ENCODE peak calls at places on chromosomes 12 and 14, in nine cellular contexts. One of them, this sample, is unnamed.

GRCh38 chr12:57983150-57983857 is 41.9 kb downstream of the ATP23 start:
- DNase-seq in GM20000: no peak
- DNase-seq in HFF-Myc: peak; percentile 35
- DNase-seq in cardiac fibroblast: peak; percentile 78
- DNase-seq in fibroblast of the aortic adventitia: peak; percentile 78
- DNase-seq in endothelial cell: peak; percentile 55
- DNase-seq in nephron progenitor cell: peak; percentile 53
- DNase-seq in foreskin fibroblast: peak; percentile 40
- DNase-seq in neural crest cell: peak; percentile 45
- DNase-seq in this sample: no peak

GRCh38 chr14:37608649-37609048 is 13.2 kb downstream of the TTC6 start:
- DNase-seq in fibroblast of the aortic adventitia: no peak
- DNase-seq in GM20000: no peak
- DNase-seq in cardiac fibroblast: no peak
- DNase-seq in HFF-Myc: no peak
- DNase-seq in neural crest cell: no peak
- DNase-seq in nephron progenitor cell: no peak
- DNase-seq in foreskin fibroblast: no peak
- DNase-seq in endothelial cell: no peak
- DNase-seq in this sample: no peak

GRCh38 chr12:98208846-98209245 is 306.5 kb upstream of the TMPO start:
- DNase-seq in nephron progenitor cell: no peak
- DNase-seq in endothelial cell: no peak
- DNase-seq in cardiac fibroblast: no peak
- DNase-seq in HFF-Myc: no peak
- DNase-seq in neural crest cell: no peak
- DNase-seq in foreskin fibroblast: no peak
- DNase-seq in GM20000: no peak
- DNase-seq in fibroblast of the aortic adventitia: no peak
- DNase-seq in this sample: no peak

GRCh38 chr12:115794659-115795081 is 482.8 kb downstream of the MED13L start:
- DNase-seq in foreskin fibroblast: no peak
- DNase-seq in nephron progenitor cell: no peak
- DNase-seq in cardiac fibroblast: no peak
- DNase-seq in endothelial cell: no peak
- DNase-seq in GM20000: no peak
- DNase-seq in HFF-Myc: no peak
- DNase-seq in neural crest cell: no peak
- DNase-seq in fibroblast of the aortic adventitia: no peak
- DNase-seq in this sample: no peak

GRCh38 chr14:59484611-59485174 is 376 bp downstream of the JKAMP start:
- DNase-seq in HFF-Myc: no peak
- DNase-seq in endothelial cell: no peak
- DNase-seq in fibroblast of the aortic adventitia: no peak
- DNase-seq in cardiac fibroblast: peak; percentile 51
- DNase-seq in foreskin fibroblast: no peak
- DNase-seq in nephron progenitor cell: no peak
- DNase-seq in GM20000: no peak
- DNase-seq in neural crest cell: no peak
- DNase-seq in this sample: no peak

GRCh38 chr14:63918411-63918810 is 65.6 kb downstream of the SYNE2 start:
- DNase-seq in nephron progenitor cell: peak; percentile 34
- DNase-seq in GM20000: no peak
- DNase-seq in foreskin fibroblast: no peak
- DNase-seq in neural crest cell: no peak
- DNase-seq in HFF-Myc: no peak
- DNase-seq in cardiac fibroblast: no peak
- DNase-seq in fibroblast of the aortic adventitia: no peak
- DNase-seq in endothelial cell: no peak
- DNase-seq in this sample: no peak

GRCh38 chr12:59431266-59431665 is 164.6 kb upstream of the SLC16A7 start:
- DNase-seq in nephron progenitor cell: no peak
- DNase-seq in endothelial cell: no peak
- DNase-seq in GM20000: no peak
- DNase-seq in HFF-Myc: no peak
- DNase-seq in cardiac fibroblast: peak; percentile 32
- DNase-seq in neural crest cell: no peak
- DNase-seq in foreskin fibroblast: no peak
- DNase-seq in fibroblast of the aortic adventitia: peak; percentile 40
- DNase-seq in this sample: no peak

GRCh38 chr14:95326987-95327386 is 7.3 kb upstream of the CLMN start:
- DNase-seq in HFF-Myc: no peak
- DNase-seq in neural crest cell: no peak
- DNase-seq in foreskin fibroblast: no peak
- DNase-seq in GM20000: no peak
- DNase-seq in endothelial cell: no peak
- DNase-seq in nephron progenitor cell: no peak
- DNase-seq in cardiac fibroblast: no peak
- DNase-seq in fibroblast of the aortic adventitia: no peak
- DNase-seq in this sample: no peak

GRCh38 chr14:67645414-67645813 is 25.7 kb downstream of the ARG2 start:
- DNase-seq in cardiac fibroblast: no peak
- DNase-seq in foreskin fibroblast: no peak
- DNase-seq in HFF-Myc: no peak
- DNase-seq in fibroblast of the aortic adventitia: no peak
- DNase-seq in GM20000: no peak
- DNase-seq in nephron progenitor cell: no peak
- DNase-seq in neural crest cell: no peak
- DNase-seq in endothelial cell: no peak
- DNase-seq in this sample: no peak

GRCh38 chr12:132279184-132279889 is 50.1 kb downstream of the GALNT9 start:
- DNase-seq in nephron progenitor cell: no peak
- DNase-seq in neural crest cell: no peak
- DNase-seq in fibroblast of the aortic adventitia: no peak
- DNase-seq in GM20000: no peak
- DNase-seq in endothelial cell: no peak
- DNase-seq in HFF-Myc: no peak
- DNase-seq in foreskin fibroblast: no peak
- DNase-seq in cardiac fibroblast: peak; percentile 46
- DNase-seq in this sample: no peak
- TF ChIP-seq CTCF in nephron progenitor cell: no peak
- TF ChIP-seq CTCF in neural crest cell: no peak
- TF ChIP-seq CTCF in fibroblast of the aortic adventitia: no peak
- TF ChIP-seq CTCF in GM20000: no peak
- TF ChIP-seq CTCF in endothelial cell: no peak
- TF ChIP-seq CTCF in HFF-Myc: no peak
- TF ChIP-seq CTCF in foreskin fibroblast: no peak
- TF ChIP-seq CTCF in cardiac fibroblast: no peak
- TF ChIP-seq CTCF in this sample: no peak

GRCh38 chr12:53465679-53466078 is 13.8 kb downstream of the PCBP2 start:
- DNase-seq in fibroblast of the aortic adventitia: no peak
- DNase-seq in nephron progenitor cell: no peak
- DNase-seq in GM20000: no peak
- DNase-seq in foreskin fibroblast: no peak
- DNase-seq in neural crest cell: no peak
- DNase-seq in cardiac fibroblast: no peak
- DNase-seq in endothelial cell: no peak
- DNase-seq in HFF-Myc: no peak
- DNase-seq in this sample: no peak
- TF ChIP-seq CTCF in fibroblast of the aortic adventitia: peak; percentile 9
- TF ChIP-seq CTCF in nephron progenitor cell: no peak
- TF ChIP-seq CTCF in GM20000: no peak
- TF ChIP-seq CTCF in foreskin fibroblast: no peak
- TF ChIP-seq CTCF in neural crest cell: peak; percentile 16
- TF ChIP-seq CTCF in cardiac fibroblast: no peak
- TF ChIP-seq CTCF in endothelial cell: no peak
- TF ChIP-seq CTCF in HFF-Myc: no peak
- TF ChIP-seq CTCF in this sample: no peak

GRCh38 chr12:147242-147641 is 66.7 kb downstream of the SLC6A12 start:
- DNase-seq in foreskin fibroblast: no peak
- DNase-seq in endothelial cell: no peak
- DNase-seq in nephron progenitor cell: no peak
- DNase-seq in neural crest cell: no peak
- DNase-seq in cardiac fibroblast: no peak
- DNase-seq in fibroblast of the aortic adventitia: no peak
- DNase-seq in GM20000: no peak
- DNase-seq in HFF-Myc: no peak
- DNase-seq in this sample: no peak
- TF ChIP-seq CTCF in foreskin fibroblast: no peak
- TF ChIP-seq CTCF in endothelial cell: no peak
- TF ChIP-seq CTCF in nephron progenitor cell: no peak
- TF ChIP-seq CTCF in neural crest cell: no peak
- TF ChIP-seq CTCF in cardiac fibroblast: no peak
- TF ChIP-seq CTCF in fibroblast of the aortic adventitia: no peak
- TF ChIP-seq CTCF in GM20000: no peak
- TF ChIP-seq CTCF in HFF-Myc: no peak
- TF ChIP-seq CTCF in this sample: no peak

GRCh38 chr12:86914716-86915115 is 658.5 kb upstream of the MGAT4C start:
- DNase-seq in foreskin fibroblast: no peak
- DNase-seq in fibroblast of the aortic adventitia: peak; percentile 78
- DNase-seq in nephron progenitor cell: peak; percentile 11
- DNase-seq in neural crest cell: peak; percentile 3
- DNase-seq in endothelial cell: peak; percentile 46
- DNase-seq in cardiac fibroblast: peak; percentile 65
- DNase-seq in GM20000: peak; percentile 9
- DNase-seq in HFF-Myc: peak; percentile 1
- DNase-seq in this sample: peak; percentile 29
- TF ChIP-seq CTCF in foreskin fibroblast: peak; percentile 30
- TF ChIP-seq CTCF in fibroblast of the aortic adventitia: peak; percentile 76
- TF ChIP-seq CTCF in nephron progenitor cell: peak; percentile 51
- TF ChIP-seq CTCF in neural crest cell: peak; percentile 67
- TF ChIP-seq CTCF in endothelial cell: peak; percentile 32
- TF ChIP-seq CTCF in cardiac fibroblast: peak; percentile 55
- TF ChIP-seq CTCF in GM20000: no peak
- TF ChIP-seq CTCF in HFF-Myc: peak; percentile 24
- TF ChIP-seq CTCF in this sample: peak; percentile 52

GRCh38 chr14:41606249-41607118 is at the start of gene LRFN5:
- DNase-seq in foreskin fibroblast: no peak
- DNase-seq in nephron progenitor cell: peak; percentile 65
- DNase-seq in fibroblast of the aortic adventitia: peak; percentile 33
- DNase-seq in endothelial cell: peak; percentile 58
- DNase-seq in GM20000: peak; percentile 54
- DNase-seq in cardiac fibroblast: peak; percentile 19
- DNase-seq in HFF-Myc: no peak
- DNase-seq in neural crest cell: peak; percentile 49
- DNase-seq in this sample: peak; percentile 55
- TF ChIP-seq CTCF in foreskin fibroblast: no peak
- TF ChIP-seq CTCF in nephron progenitor cell: no peak
- TF ChIP-seq CTCF in fibroblast of the aortic adventitia: peak; percentile 7
- TF ChIP-seq CTCF in endothelial cell: no peak
- TF ChIP-seq CTCF in GM20000: no peak
- TF ChIP-seq CTCF in cardiac fibroblast: no peak
- TF ChIP-seq CTCF in HFF-Myc: no peak
- TF ChIP-seq CTCF in neural crest cell: no peak
- TF ChIP-seq CTCF in this sample: no peak